ENCODE peak calls at places on chromosome 11, in eight cellular contexts. U is astrocyte of the spinal cord, L is Caco-2, W is fibroblast of lung, B is uterus, K is HFF-Myc, Z is foreskin fibroblast, E is HCT116. Y is an unnamed sample.
A peak's percentile ranks its signal among the peaks of the same experiment; 100 is the strongest.

GRCh38 chr11:67382481-67383136 is 9.2 kb upstream of the RAD9A start:
- DNase-seq in U (peak; percentile 71), L (peak; percentile 90), W (peak; percentile 57), B (peak; percentile 85), K (no peak), Z (peak; percentile 59), E (peak; percentile 69), Y (peak; percentile 86)

GRCh38 chr11:16778876-16779275 is 40.4 kb downstream of the C11orf58 start:
- DNase-seq in U (no peak), L (no peak), W (no peak), B (no peak), K (no peak), Z (no peak), E (no peak), Y (no peak)

GRCh38 chr11:74749127-74749964 is 697 bp downstream of the RNF169 start:
- DNase-seq in U (peak; percentile 43), L (peak; percentile 79), W (peak; percentile 53), B (peak; percentile 46), K (no peak), Z (peak; percentile 28), E (peak; percentile 19), Y (peak; percentile 73)

GRCh38 chr11:17526931-17527660 is 17.1 kb downstream of the USH1C start:
- DNase-seq in U (no peak), L (no peak), W (no peak), B (no peak), K (no peak), Z (no peak), E (no peak), Y (no peak)

GRCh38 chr11:44171518-44171917 is 76.0 kb downstream of the EXT2 start:
- DNase-seq in U (peak; percentile 44), L (no peak), W (peak; percentile 73), B (no peak), K (no peak), Z (no peak), E (no peak), Y (no peak)

GRCh38 chr11:95506777-95507176 is 275.8 kb upstream of the SESN3 start:
- DNase-seq in U (no peak), L (no peak), W (peak; percentile 63), B (no peak), K (no peak), Z (no peak), E (no peak), Y (no peak)

GRCh38 chr11:15258433-15259350 is 144.0 kb downstream of the INSC start:
- DNase-seq in U (peak; percentile 54), L (no peak), W (peak; percentile 42), B (no peak), K (no peak), Z (peak; percentile 20), E (peak; percentile 51), Y (no peak)

GRCh38 chr11:64039012-64039665 is 3.4 kb downstream of the FLRT1 start:
- DNase-seq in U (no peak), L (no peak), W (no peak), B (no peak), K (no peak), Z (no peak), E (no peak), Y (no peak)

GRCh38 chr11:122850076-122850631 is 11.9 kb downstream of the CRTAM start:
- DNase-seq in U (peak; percentile 87), L (no peak), W (peak; percentile 74), B (no peak), K (no peak), Z (peak; percentile 10), E (no peak), Y (no peak)

GRCh38 chr11:95608093-95608492 is 181.5 kb downstream of the FAM76B start:
- DNase-seq in U (no peak), L (no peak), W (no peak), B (no peak), K (no peak), Z (no peak), E (no peak), Y (no peak)

GRCh38 chr11:31870609-31871309 is 59.6 kb upstream of the PAX6 start:
- DNase-seq in U (peak; percentile 32), L (peak; percentile 71), W (peak; percentile 33), B (no peak), K (no peak), Z (peak; percentile 10), E (peak; percentile 48), Y (peak; percentile 51)

GRCh38 chr11:133560467-133560866 is 28.2 kb upstream of the OPCML start:
- DNase-seq in U (no peak), L (no peak), W (no peak), B (no peak), K (no peak), Z (no peak), E (no peak), Y (no peak)

GRCh38 chr11:57312511-57313021 is 12.2 kb downstream of the TNKS1BP1 start:
- DNase-seq in U (no peak), L (no peak), W (no peak), B (no peak), K (no peak), Z (no peak), E (no peak), Y (no peak)

GRCh38 chr11:27234043-27234668 is 128.9 kb downstream of the CCDC34 start:
- DNase-seq in U (peak; percentile 97), L (peak; percentile 75), W (peak; percentile 100), B (peak; percentile 69), K (peak; percentile 64), Z (peak; percentile 88), E (no peak), Y (peak; percentile 61)

GRCh38 chr11:36711104-36711825 is 113.2 kb upstream of the RAG2 start:
- DNase-seq in U (no peak), L (no peak), W (no peak), B (no peak), K (no peak), Z (no peak), E (no peak), Y (no peak)

GRCh38 chr11:35276396-35276795 is 137.4 kb downstream of the CD44 start:
- DNase-seq in U (peak; percentile 13), L (no peak), W (peak; percentile 16), B (no peak), K (no peak), Z (no peak), E (no peak), Y (no peak)

GRCh38 chr11:80727315-80727714 is 1286.5 kb upstream of the TENM4 start:
- DNase-seq in U (no peak), L (peak; percentile 58), W (peak; percentile 1), B (no peak), K (no peak), Z (no peak), E (no peak), Y (peak; percentile 8)

GRCh38 chr11:106378513-106379179 is 301.2 kb downstream of the AASDHPPT start:
- DNase-seq in U (no peak), L (no peak), W (no peak), B (no peak), K (no peak), Z (no peak), E (no peak), Y (no peak)

GRCh38 chr11:11400635-11401232 is 47.7 kb upstream of the CSNK2A3 start:
- DNase-seq in U (no peak), L (no peak), W (no peak), B (no peak), K (no peak), Z (no peak), E (peak; percentile 12), Y (peak; percentile 30)

GRCh38 chr11:100932474-100933100 is 197.0 kb downstream of the PGR start:
- DNase-seq in U (peak; percentile 56), L (no peak), W (peak; percentile 27), B (no peak), K (peak; percentile 27), Z (no peak), E (peak; percentile 26), Y (peak; percentile 13)

GRCh38 chr11:65504671-65505433 is 6.0 kb downstream of the MALAT1 start:
- DNase-seq in U (peak; percentile 68), L (no peak), W (peak; percentile 29), B (no peak), K (peak; percentile 14), Z (no peak), E (no peak), Y (no peak)

GRCh38 chr11:72703281-72704008 is 29.2 kb upstream of the PDE2A start:
- DNase-seq in U (peak; percentile 58), L (no peak), W (peak; percentile 69), B (peak; percentile 87), K (peak; percentile 39), Z (peak; percentile 76), E (no peak), Y (no peak)

GRCh38 chr11:117316197-117316961 is at the start of gene BACE1:
- DNase-seq in U (peak; percentile 86), L (peak; percentile 94), W (peak; percentile 84), B (peak; percentile 84), K (peak; percentile 60), Z (peak; percentile 79), E (peak; percentile 71), Y (no peak)
- TF ChIP-seq CTCF in U (peak; percentile 65), L (peak; percentile 83), W (peak; percentile 38), B (peak; percentile 60), K (peak; percentile 57), Z (peak; percentile 43), E (peak; percentile 46), Y (no peak)

DNA sequence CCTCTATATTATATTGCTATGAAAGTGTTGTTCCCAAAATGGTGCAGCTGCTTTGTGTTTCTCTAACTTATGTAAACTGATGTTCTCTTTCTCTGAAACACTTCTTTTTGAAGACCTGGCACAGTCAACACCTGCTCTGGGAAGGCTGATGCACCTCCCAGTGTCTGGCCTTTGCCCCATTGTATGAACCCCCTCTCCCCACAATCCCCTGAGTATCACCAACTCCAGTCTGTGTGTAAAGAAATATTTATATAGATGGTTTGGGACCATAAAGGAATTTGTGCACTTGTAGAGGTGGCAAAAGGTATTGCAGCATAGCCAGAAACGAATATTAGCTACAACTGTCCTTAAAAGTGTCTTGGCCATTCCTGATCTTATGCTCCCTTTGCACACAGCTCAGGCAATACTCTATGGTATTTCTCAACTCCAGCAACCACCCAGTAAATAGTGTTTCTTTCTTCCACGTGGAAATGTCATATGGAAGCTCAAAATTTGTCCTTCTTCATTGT is 365.2 kb upstream of the DDI1 start:
- DNase-seq in U (no peak), L (no peak), W (no peak), B (no peak), K (no peak), Z (no peak), E (no peak), Y (no peak)
- TF ChIP-seq CTCF in U (peak; percentile 7), L (peak; percentile 27), W (no peak), B (no peak), K (peak; percentile 8), Z (no peak), E (no peak), Y (no peak)

DNA sequence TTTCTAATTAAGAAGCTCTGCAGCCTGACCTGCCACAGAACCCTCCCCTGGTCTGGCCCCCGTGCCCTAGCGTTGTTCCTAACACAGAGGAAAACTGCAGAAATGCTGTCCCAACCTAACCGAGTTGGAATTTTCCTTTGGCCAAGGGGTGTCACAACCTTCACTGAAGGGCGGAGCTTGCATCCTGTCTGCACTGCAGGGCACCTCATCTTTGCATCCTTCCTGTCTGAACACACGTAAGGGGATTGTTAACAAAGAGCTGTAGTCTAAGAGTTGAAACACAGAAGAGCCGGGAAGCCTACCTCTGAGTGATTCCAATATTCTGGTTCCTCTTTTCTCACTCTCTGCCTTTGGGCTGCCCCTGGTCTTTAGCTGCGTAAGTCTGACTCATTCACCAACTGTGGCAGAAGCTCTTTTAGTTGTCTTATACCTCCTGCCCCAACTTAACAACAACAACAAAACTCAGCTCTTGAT is 1.6 kb downstream of the DIXDC1 start:
- DNase-seq in U (peak; percentile 76), L (no peak), W (peak; percentile 66), B (no peak), K (no peak), Z (peak; percentile 53), E (no peak), Y (peak; percentile 69)
- TF ChIP-seq CTCF in U (no peak), L (no peak), W (no peak), B (no peak), K (no peak), Z (no peak), E (no peak), Y (no peak)

GRCh38 chr11:134741453-134742227 is 329.6 kb upstream of the B3GAT1 start:
- DNase-seq in U (peak; percentile 22), L (peak; percentile 83), W (peak; percentile 42), B (no peak), K (no peak), Z (no peak), E (no peak), Y (no peak)
- TF ChIP-seq CTCF in U (no peak), L (no peak), W (no peak), B (no peak), K (no peak), Z (no peak), E (no peak), Y (no peak)

Y was measured in GM10248.